ENCODE peak calls at places on chromosomes 16 and 17, in nine cellular contexts. One of them, this sample, is unnamed.

GRCh38 chr17:78525511-78526160 is 51.6 kb downstream of the DNAH17 start:
- DNase-seq in endothelial cell of umbilical vein: no peak
- DNase-seq in kidney: peak
- DNase-seq in Peyer's patch: no peak
- DNase-seq in IMR-90: no peak
- DNase-seq in AG04450: no peak
- DNase-seq in dorsolateral prefrontal cortex: no peak
- DNase-seq in mucosa of descending colon: no peak
- DNase-seq in HCT116: no peak
- DNase-seq in this sample: no peak

GRCh38 chr16:984106-984505 is 2.5 kb downstream of the SOX8 start:
- DNase-seq in endothelial cell of umbilical vein: no peak
- DNase-seq in kidney: no peak
- DNase-seq in Peyer's patch: no peak
- DNase-seq in IMR-90: no peak
- DNase-seq in AG04450: no peak
- DNase-seq in dorsolateral prefrontal cortex: no peak
- DNase-seq in mucosa of descending colon: no peak
- DNase-seq in HCT116: no peak
- DNase-seq in this sample: no peak

GRCh38 chr16:54194008-54194731 is 92.4 kb downstream of the IRX3 start:
- DNase-seq in endothelial cell of umbilical vein: no peak
- DNase-seq in kidney: peak
- DNase-seq in Peyer's patch: no peak
- DNase-seq in IMR-90: no peak
- DNase-seq in AG04450: no peak
- DNase-seq in dorsolateral prefrontal cortex: no peak
- DNase-seq in mucosa of descending colon: peak
- DNase-seq in HCT116: no peak
- DNase-seq in this sample: no peak

GRCh38 chr17:79997004-79997673 is 38.5 kb downstream of the TBC1D16 start:
- DNase-seq in endothelial cell of umbilical vein: no peak
- DNase-seq in kidney: no peak
- DNase-seq in Peyer's patch: peak
- DNase-seq in IMR-90: no peak
- DNase-seq in AG04450: no peak
- DNase-seq in dorsolateral prefrontal cortex: no peak
- DNase-seq in mucosa of descending colon: peak
- DNase-seq in HCT116: no peak
- DNase-seq in this sample: peak

GRCh38 chr17:9987779-9988585 is 82.9 kb upstream of the RCVRN start:
- DNase-seq in endothelial cell of umbilical vein: no peak
- DNase-seq in kidney: no peak
- DNase-seq in Peyer's patch: no peak
- DNase-seq in IMR-90: peak
- DNase-seq in AG04450: no peak
- DNase-seq in dorsolateral prefrontal cortex: no peak
- DNase-seq in mucosa of descending colon: no peak
- DNase-seq in HCT116: no peak
- DNase-seq in this sample: peak

GRCh38 chr16:2329532-2329931 is 11.0 kb downstream of the ABCA3 start:
- DNase-seq in endothelial cell of umbilical vein: no peak
- DNase-seq in kidney: no peak
- DNase-seq in Peyer's patch: peak
- DNase-seq in IMR-90: no peak
- DNase-seq in AG04450: no peak
- DNase-seq in dorsolateral prefrontal cortex: peak
- DNase-seq in mucosa of descending colon: no peak
- DNase-seq in HCT116: no peak
- DNase-seq in this sample: no peak

GRCh38 chr16:17312100-17312732 is 158.5 kb downstream of the XYLT1 start:
- DNase-seq in endothelial cell of umbilical vein: no peak
- DNase-seq in kidney: peak
- DNase-seq in Peyer's patch: peak
- DNase-seq in IMR-90: no peak
- DNase-seq in AG04450: no peak
- DNase-seq in dorsolateral prefrontal cortex: no peak
- DNase-seq in mucosa of descending colon: peak
- DNase-seq in HCT116: peak
- DNase-seq in this sample: no peak

GRCh38 chr17:27808629-27809028 is 8.3 kb upstream of the NOS2 start:
- DNase-seq in endothelial cell of umbilical vein: no peak
- DNase-seq in kidney: no peak
- DNase-seq in Peyer's patch: no peak
- DNase-seq in IMR-90: no peak
- DNase-seq in AG04450: no peak
- DNase-seq in dorsolateral prefrontal cortex: no peak
- DNase-seq in mucosa of descending colon: no peak
- DNase-seq in HCT116: no peak
- DNase-seq in this sample: no peak

GRCh38 chr16:4316732-4317461 is 1.0 kb downstream of the GLIS2 start:
- DNase-seq in endothelial cell of umbilical vein: peak
- DNase-seq in kidney: peak
- DNase-seq in Peyer's patch: no peak
- DNase-seq in IMR-90: no peak
- DNase-seq in AG04450: no peak
- DNase-seq in dorsolateral prefrontal cortex: no peak
- DNase-seq in mucosa of descending colon: no peak
- DNase-seq in HCT116: no peak
- DNase-seq in this sample: no peak

GRCh38 chr16:17305694-17306093 is 165.1 kb downstream of the XYLT1 start:
- DNase-seq in endothelial cell of umbilical vein: no peak
- DNase-seq in kidney: no peak
- DNase-seq in Peyer's patch: no peak
- DNase-seq in IMR-90: no peak
- DNase-seq in AG04450: no peak
- DNase-seq in dorsolateral prefrontal cortex: no peak
- DNase-seq in mucosa of descending colon: no peak
- DNase-seq in HCT116: no peak
- DNase-seq in this sample: no peak

GRCh38 chr17:47622179-47622549 is 27.6 kb upstream of the KPNB1 start:
- DNase-seq in endothelial cell of umbilical vein: peak
- DNase-seq in kidney: no peak
- DNase-seq in Peyer's patch: no peak
- DNase-seq in IMR-90: no peak
- DNase-seq in AG04450: no peak
- DNase-seq in dorsolateral prefrontal cortex: no peak
- DNase-seq in mucosa of descending colon: no peak
- DNase-seq in HCT116: no peak
- DNase-seq in this sample: no peak

GRCh38 chr17:47620503-47621245 is 29.0 kb upstream of the KPNB1 start:
- DNase-seq in endothelial cell of umbilical vein: no peak
- DNase-seq in kidney: no peak
- DNase-seq in Peyer's patch: no peak
- DNase-seq in IMR-90: no peak
- DNase-seq in AG04450: no peak
- DNase-seq in dorsolateral prefrontal cortex: no peak
- DNase-seq in mucosa of descending colon: no peak
- DNase-seq in HCT116: peak
- DNase-seq in this sample: no peak

GRCh38 chr17:47615766-47616424 is 33.8 kb upstream of the KPNB1 start:
- DNase-seq in endothelial cell of umbilical vein: peak
- DNase-seq in kidney: no peak
- DNase-seq in Peyer's patch: no peak
- DNase-seq in IMR-90: peak
- DNase-seq in AG04450: no peak
- DNase-seq in dorsolateral prefrontal cortex: no peak
- DNase-seq in mucosa of descending colon: no peak
- DNase-seq in HCT116: peak
- DNase-seq in this sample: peak

GRCh38 chr17:47621293-47622178 is 28.2 kb upstream of the KPNB1 start:
- DNase-seq in endothelial cell of umbilical vein: peak
- DNase-seq in kidney: peak
- DNase-seq in Peyer's patch: no peak
- DNase-seq in IMR-90: peak
- DNase-seq in AG04450: peak
- DNase-seq in dorsolateral prefrontal cortex: peak
- DNase-seq in mucosa of descending colon: no peak
- DNase-seq in HCT116: peak
- DNase-seq in this sample: no peak

GRCh38 chr17:47618416-47618815 is 31.3 kb upstream of the KPNB1 start:
- DNase-seq in endothelial cell of umbilical vein: peak
- DNase-seq in kidney: no peak
- DNase-seq in Peyer's patch: no peak
- DNase-seq in IMR-90: peak
- DNase-seq in AG04450: no peak
- DNase-seq in dorsolateral prefrontal cortex: no peak
- DNase-seq in mucosa of descending colon: no peak
- DNase-seq in HCT116: peak
- DNase-seq in this sample: no peak
- TF ChIP-seq CTCF in endothelial cell of umbilical vein: peak
- TF ChIP-seq CTCF in kidney: peak
- TF ChIP-seq CTCF in Peyer's patch: peak
- TF ChIP-seq CTCF in IMR-90: peak
- TF ChIP-seq CTCF in AG04450: peak
- TF ChIP-seq CTCF in dorsolateral prefrontal cortex: no peak
- TF ChIP-seq CTCF in mucosa of descending colon: no peak
- TF ChIP-seq CTCF in HCT116: peak
- TF ChIP-seq CTCF in this sample: peak

GRCh38 chr17:82077617-82078358 is 12.2 kb upstream of the DUS1L start:
- DNase-seq in endothelial cell of umbilical vein: no peak
- DNase-seq in kidney: no peak
- DNase-seq in Peyer's patch: no peak
- DNase-seq in IMR-90: no peak
- DNase-seq in AG04450: no peak
- DNase-seq in dorsolateral prefrontal cortex: no peak
- DNase-seq in mucosa of descending colon: no peak
- DNase-seq in HCT116: no peak
- DNase-seq in this sample: no peak
- TF ChIP-seq CTCF in endothelial cell of umbilical vein: no peak
- TF ChIP-seq CTCF in kidney: no peak
- TF ChIP-seq CTCF in Peyer's patch: no peak
- TF ChIP-seq CTCF in IMR-90: no peak
- TF ChIP-seq CTCF in AG04450: no peak
- TF ChIP-seq CTCF in dorsolateral prefrontal cortex: no peak
- TF ChIP-seq CTCF in mucosa of descending colon: no peak
- TF ChIP-seq CTCF in HCT116: no peak
- TF ChIP-seq CTCF in this sample: no peak

DNA sequence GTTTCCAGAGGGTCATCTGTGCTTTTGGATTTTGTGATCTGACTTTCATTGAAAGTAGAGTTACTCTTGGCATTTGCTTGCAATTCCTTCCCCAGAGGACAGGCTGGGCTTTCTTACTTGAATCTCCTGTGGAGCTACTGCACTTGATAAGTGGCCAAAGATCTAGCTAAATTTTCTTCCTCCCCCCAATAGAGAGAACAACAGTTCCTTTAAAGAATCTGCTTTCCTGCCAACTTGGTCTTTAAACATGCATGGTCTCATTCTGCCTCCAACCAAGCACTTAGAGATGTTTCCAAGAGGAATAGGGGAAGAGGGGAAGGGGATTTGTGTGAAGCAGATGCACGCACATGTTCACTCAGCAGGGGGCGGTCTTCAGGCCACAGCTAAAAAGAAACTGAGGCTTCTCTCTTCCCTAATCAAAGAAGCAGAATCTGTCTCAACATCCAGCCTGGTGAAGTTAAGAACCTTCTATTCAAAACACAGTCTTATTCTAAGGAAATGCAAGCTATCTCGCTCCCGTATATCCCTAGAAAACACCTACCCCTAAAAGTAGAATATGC is 229.6 kb downstream of the ZFHX3 start:
- DNase-seq in endothelial cell of umbilical vein: no peak
- DNase-seq in kidney: no peak
- DNase-seq in Peyer's patch: no peak
- DNase-seq in IMR-90: no peak
- DNase-seq in AG04450: no peak
- DNase-seq in dorsolateral prefrontal cortex: no peak
- DNase-seq in mucosa of descending colon: no peak
- DNase-seq in HCT116: no peak
- DNase-seq in this sample: no peak
- TF ChIP-seq CTCF in endothelial cell of umbilical vein: peak
- TF ChIP-seq CTCF in kidney: no peak
- TF ChIP-seq CTCF in Peyer's patch: no peak
- TF ChIP-seq CTCF in IMR-90: peak
- TF ChIP-seq CTCF in AG04450: no peak
- TF ChIP-seq CTCF in dorsolateral prefrontal cortex: peak
- TF ChIP-seq CTCF in mucosa of descending colon: no peak
- TF ChIP-seq CTCF in HCT116: peak
- TF ChIP-seq CTCF in this sample: peak

DNA sequence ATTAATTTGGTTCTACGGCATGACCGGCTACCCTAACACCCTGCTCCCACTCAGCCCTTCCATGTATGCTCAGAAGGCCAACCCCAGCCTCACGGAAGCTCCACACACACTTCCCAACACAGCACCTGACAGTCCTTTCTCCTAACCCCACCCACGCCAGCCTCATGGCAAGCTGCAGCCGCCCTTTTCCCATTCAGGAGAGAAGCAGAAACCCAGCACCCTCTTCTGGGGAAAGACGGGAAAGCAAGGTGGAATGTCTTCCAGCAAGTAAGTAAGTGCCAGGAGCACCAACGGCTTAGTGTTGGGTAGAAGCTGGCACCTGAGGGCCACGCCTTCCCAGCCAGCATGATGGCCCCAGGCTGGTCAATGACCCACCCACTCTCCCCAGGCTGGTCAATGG is 32.1 kb downstream of the ABR start:
- DNase-seq in endothelial cell of umbilical vein: peak
- DNase-seq in kidney: no peak
- DNase-seq in Peyer's patch: peak
- DNase-seq in IMR-90: peak
- DNase-seq in AG04450: no peak
- DNase-seq in dorsolateral prefrontal cortex: peak
- DNase-seq in mucosa of descending colon: peak
- DNase-seq in HCT116: peak
- DNase-seq in this sample: no peak
- TF ChIP-seq CTCF in endothelial cell of umbilical vein: peak
- TF ChIP-seq CTCF in kidney: no peak
- TF ChIP-seq CTCF in Peyer's patch: no peak
- TF ChIP-seq CTCF in IMR-90: peak
- TF ChIP-seq CTCF in AG04450: peak
- TF ChIP-seq CTCF in dorsolateral prefrontal cortex: peak
- TF ChIP-seq CTCF in mucosa of descending colon: peak
- TF ChIP-seq CTCF in HCT116: peak
- TF ChIP-seq CTCF in this sample: peak

GRCh38 chr17:62995377-62995885 is 29.4 kb downstream of the TANC2 start:
- DNase-seq in endothelial cell of umbilical vein: peak
- DNase-seq in kidney: no peak
- DNase-seq in Peyer's patch: peak
- DNase-seq in IMR-90: peak
- DNase-seq in AG04450: no peak
- DNase-seq in dorsolateral prefrontal cortex: no peak
- DNase-seq in mucosa of descending colon: no peak
- DNase-seq in HCT116: peak
- DNase-seq in this sample: peak
- TF ChIP-seq CTCF in endothelial cell of umbilical vein: peak
- TF ChIP-seq CTCF in kidney: peak
- TF ChIP-seq CTCF in Peyer's patch: no peak
- TF ChIP-seq CTCF in IMR-90: peak
- TF ChIP-seq CTCF in AG04450: peak
- TF ChIP-seq CTCF in dorsolateral prefrontal cortex: peak
- TF ChIP-seq CTCF in mucosa of descending colon: no peak
- TF ChIP-seq CTCF in HCT116: peak
- TF ChIP-seq CTCF in this sample: peak

GRCh38 chr16:77223184-77223583 is 24.0 kb downstream of the SYCE1L start:
- DNase-seq in endothelial cell of umbilical vein: no peak
- DNase-seq in kidney: no peak
- DNase-seq in Peyer's patch: no peak
- DNase-seq in IMR-90: no peak
- DNase-seq in AG04450: no peak
- DNase-seq in dorsolateral prefrontal cortex: no peak
- DNase-seq in mucosa of descending colon: no peak
- DNase-seq in HCT116: no peak
- DNase-seq in this sample: peak
- TF ChIP-seq CTCF in endothelial cell of umbilical vein: peak
- TF ChIP-seq CTCF in kidney: peak
- TF ChIP-seq CTCF in Peyer's patch: no peak
- TF ChIP-seq CTCF in IMR-90: peak
- TF ChIP-seq CTCF in AG04450: peak
- TF ChIP-seq CTCF in dorsolateral prefrontal cortex: no peak
- TF ChIP-seq CTCF in mucosa of descending colon: peak
- TF ChIP-seq CTCF in HCT116: peak
- TF ChIP-seq CTCF in this sample: peak

This sample was measured in OCI-LY7.